ENCODE peak calls at places on chromosome 4, in eight cellular contexts. One of them, this sample, is unnamed.

GRCh38 chr4:120870279-120870673 is 52.2 kb downstream of the PRDM5 start:
- DNase-seq in neural crest cell: no peak
- DNase-seq in neural progenitor cell: peak; percentile 22
- DNase-seq in mesothelial cell of epicardium: no peak
- DNase-seq in lung: no peak
- DNase-seq in mucosa of descending colon: no peak
- DNase-seq in GM06990: no peak
- DNase-seq in AG04450: no peak
- DNase-seq in this sample: no peak

GRCh38 chr4:2793578-2793919 is 664 bp downstream of the SH3BP2 start:
- DNase-seq in neural crest cell: no peak
- DNase-seq in neural progenitor cell: peak; percentile 30
- DNase-seq in mesothelial cell of epicardium: no peak
- DNase-seq in lung: no peak
- DNase-seq in mucosa of descending colon: peak; percentile 78
- DNase-seq in GM06990: peak; percentile 14
- DNase-seq in AG04450: no peak
- DNase-seq in this sample: peak; percentile 56

GRCh38 chr4:15078682-15079642 is 76.7 kb downstream of the CPEB2 start:
- DNase-seq in neural crest cell: no peak
- DNase-seq in neural progenitor cell: no peak
- DNase-seq in mesothelial cell of epicardium: no peak
- DNase-seq in lung: no peak
- DNase-seq in mucosa of descending colon: no peak
- DNase-seq in GM06990: no peak
- DNase-seq in AG04450: no peak
- DNase-seq in this sample: no peak

GRCh38 chr4:121736735-121737351 is 28.1 kb downstream of the SMIM43 start:
- DNase-seq in neural crest cell: peak; percentile 33
- DNase-seq in neural progenitor cell: peak; percentile 62
- DNase-seq in mesothelial cell of epicardium: no peak
- DNase-seq in lung: peak; percentile 40
- DNase-seq in mucosa of descending colon: no peak
- DNase-seq in GM06990: no peak
- DNase-seq in AG04450: no peak
- DNase-seq in this sample: no peak

GRCh38 chr4:139493176-139493575 is 39.3 kb downstream of the RAB33B start:
- DNase-seq in neural crest cell: no peak
- DNase-seq in neural progenitor cell: no peak
- DNase-seq in mesothelial cell of epicardium: no peak
- DNase-seq in lung: no peak
- DNase-seq in mucosa of descending colon: no peak
- DNase-seq in GM06990: no peak
- DNase-seq in AG04450: no peak
- DNase-seq in this sample: no peak

GRCh38 chr4:39559641-39560040 is 32.4 kb upstream of the UGDH start:
- DNase-seq in neural crest cell: no peak
- DNase-seq in neural progenitor cell: no peak
- DNase-seq in mesothelial cell of epicardium: no peak
- DNase-seq in lung: no peak
- DNase-seq in mucosa of descending colon: peak; percentile 58
- DNase-seq in GM06990: no peak
- DNase-seq in AG04450: no peak
- DNase-seq in this sample: peak; percentile 47

GRCh38 chr4:38964942-38965775 is 67.0 kb downstream of the TMEM156 start:
- DNase-seq in neural crest cell: no peak
- DNase-seq in neural progenitor cell: no peak
- DNase-seq in mesothelial cell of epicardium: no peak
- DNase-seq in lung: no peak
- DNase-seq in mucosa of descending colon: no peak
- DNase-seq in GM06990: no peak
- DNase-seq in AG04450: no peak
- DNase-seq in this sample: no peak

GRCh38 chr4:85967872-85968271 is 392.0 kb downstream of the MAPK10 start:
- DNase-seq in neural crest cell: no peak
- DNase-seq in neural progenitor cell: no peak
- DNase-seq in mesothelial cell of epicardium: no peak
- DNase-seq in lung: no peak
- DNase-seq in mucosa of descending colon: no peak
- DNase-seq in GM06990: no peak
- DNase-seq in AG04450: no peak
- DNase-seq in this sample: no peak

GRCh38 chr4:66097271-66097670 is 427.0 kb upstream of the EPHA5 start:
- DNase-seq in neural crest cell: no peak
- DNase-seq in neural progenitor cell: no peak
- DNase-seq in mesothelial cell of epicardium: no peak
- DNase-seq in lung: no peak
- DNase-seq in mucosa of descending colon: no peak
- DNase-seq in GM06990: no peak
- DNase-seq in AG04450: no peak
- DNase-seq in this sample: no peak